ENCODE peak calls at places on chromosome 18, in seven cellular contexts. Q, W, B, R, I, T and S are unnamed samples.

GRCh38 chr18:59220784-59221765 is 1.1 kb downstream of the GRP start:
- DNase-seq in Q (no peak), W (no peak), B (peak), R (peak), I (no peak), T (no peak), S (peak)

GRCh38 chr18:710418-711300 is 1.8 kb downstream of the ENOSF1 start:
- DNase-seq in Q (no peak), W (peak), B (no peak), R (peak), I (no peak), T (no peak), S (no peak)

GRCh38 chr18:22538463-22538862 is 120.7 kb upstream of the CTAGE1 start:
- DNase-seq in Q (no peak), W (no peak), B (no peak), R (no peak), I (no peak), T (no peak), S (no peak)

GRCh38 chr18:46915800-46916550 is 1.3 kb downstream of the PIAS2 start:
- DNase-seq in Q (no peak), W (no peak), B (peak), R (no peak), I (no peak), T (no peak), S (no peak)

GRCh38 chr18:61464551-61465102 is 131.4 kb downstream of the CDH20 start:
- DNase-seq in Q (no peak), W (no peak), B (no peak), R (no peak), I (no peak), T (no peak), S (no peak)

GRCh38 chr18:22422909-22423548 is 5.3 kb upstream of the CTAGE1 start:
- DNase-seq in Q (no peak), W (no peak), B (no peak), R (no peak), I (no peak), T (no peak), S (no peak)

GRCh38 chr18:59910967-59911366 is 11.2 kb downstream of the PMAIP1 start:
- DNase-seq in Q (no peak), W (no peak), B (no peak), R (no peak), I (no peak), T (no peak), S (no peak)

GRCh38 chr18:70107037-70107436 is 98.5 kb downstream of the RTTN start:
- DNase-seq in Q (no peak), W (no peak), B (no peak), R (no peak), I (no peak), T (no peak), S (no peak)

GRCh38 chr18:29004921-29005320 is 828.0 kb upstream of the CDH2 start:
- DNase-seq in Q (no peak), W (no peak), B (no peak), R (no peak), I (no peak), T (no peak), S (no peak)

GRCh38 chr18:1648715-1649114 is 744.0 kb downstream of the ADCYAP1 start:
- DNase-seq in Q (no peak), W (no peak), B (no peak), R (no peak), I (no peak), T (no peak), S (no peak)

GRCh38 chr18:74268933-74269620 is 22.7 kb downstream of the CYB5A start:
- DNase-seq in Q (no peak), W (peak), B (peak), R (no peak), I (no peak), T (no peak), S (no peak)

GRCh38 chr18:10834128-10834815 is 308.4 kb downstream of the NAPG start:
- DNase-seq in Q (no peak), W (no peak), B (no peak), R (no peak), I (no peak), T (no peak), S (no peak)

GRCh38 chr18:13252696-13253410 is 34.3 kb downstream of the LDLRAD4 start:
- DNase-seq in Q (no peak), W (no peak), B (no peak), R (no peak), I (no peak), T (no peak), S (no peak)

GRCh38 chr18:79926715-79927596 is 24.5 kb downstream of the SLC66A2 start:
- DNase-seq in Q (no peak), W (no peak), B (no peak), R (peak), I (no peak), T (no peak), S (no peak)
- TF ChIP-seq TAF1 in Q (no peak), W (no peak), B (no peak), R (no peak), I (no peak), T (no peak), S (no peak)

DNA sequence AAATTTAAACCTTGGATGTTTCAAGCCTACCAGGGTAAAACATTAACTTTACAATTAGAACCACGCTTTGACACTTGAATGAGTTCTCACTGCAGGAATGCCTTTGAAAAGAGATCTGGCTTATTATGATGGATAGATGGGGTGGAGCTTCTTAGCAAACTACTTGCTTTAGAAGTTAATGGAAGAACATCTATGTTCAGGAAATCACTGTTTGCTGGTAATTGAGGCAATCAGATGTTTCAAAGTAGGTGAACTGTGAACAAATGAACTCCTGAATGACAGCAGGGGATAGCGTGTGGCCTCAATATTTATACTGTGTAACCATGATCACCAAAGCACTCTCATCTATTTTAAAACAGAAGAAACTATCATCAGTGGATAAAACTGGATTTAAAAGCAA is 383.6 kb downstream of the PIK3C3 start:
- DNase-seq in Q (no peak), W (no peak), B (no peak), R (no peak), I (peak), T (no peak), S (no peak)
- TF ChIP-seq POLR2AphosphoS5 in Q (no peak), W (no peak), B (no peak), R (no peak), I (no peak), T (no peak), S (no peak)

GRCh38 chr18:50947899-50948298 is 19.9 kb upstream of the ELAC1 start:
- DNase-seq in Q (no peak), W (no peak), B (no peak), R (no peak), I (no peak), T (no peak), S (no peak)
- TF ChIP-seq TAF1 in Q (no peak), W (no peak), B (no peak), R (no peak), I (no peak), T (no peak), S (no peak)

GRCh38 chr18:48407358-48407757 is 1.8 kb downstream of the ZBTB7C start:
- DNase-seq in Q (no peak), W (no peak), B (no peak), R (no peak), I (no peak), T (no peak), S (no peak)

GRCh38 chr18:48408111-48408726 is 964 bp downstream of the ZBTB7C start:
- DNase-seq in Q (no peak), W (no peak), B (peak), R (no peak), I (no peak), T (no peak), S (no peak)

GRCh38 chr18:48408727-48409590 is at the start of gene ZBTB7C:
- DNase-seq in Q (no peak), W (no peak), B (peak), R (peak), I (no peak), T (no peak), S (peak)

GRCh38 chr18:48410095-48410920 is 1.1 kb upstream of the ZBTB7C start:
- DNase-seq in Q (peak), W (peak), B (peak), R (peak), I (peak), T (no peak), S (peak)

GRCh38 chr18:48409591-48410094 is 460 bp upstream of the ZBTB7C start:
- DNase-seq in Q (no peak), W (no peak), B (peak), R (peak), I (no peak), T (no peak), S (no peak)
- TF ChIP-seq POLR2AphosphoS5 in Q (no peak), W (no peak), B (no peak), R (no peak), I (no peak), T (no peak), S (no peak)

GRCh38 chr18:35526476-35527120 is 28.8 kb upstream of the INO80C start:
- DNase-seq in Q (no peak), W (peak), B (no peak), R (no peak), I (no peak), T (no peak), S (no peak)
- TF ChIP-seq TAF1 in Q (no peak), W (no peak), B (no peak), R (no peak), I (no peak), T (no peak), S (no peak)

GRCh38 chr18:72742002-72742401 is 125.8 kb downstream of the NETO1 start:
- DNase-seq in Q (no peak), W (no peak), B (no peak), R (no peak), I (no peak), T (no peak), S (no peak)

DNA sequence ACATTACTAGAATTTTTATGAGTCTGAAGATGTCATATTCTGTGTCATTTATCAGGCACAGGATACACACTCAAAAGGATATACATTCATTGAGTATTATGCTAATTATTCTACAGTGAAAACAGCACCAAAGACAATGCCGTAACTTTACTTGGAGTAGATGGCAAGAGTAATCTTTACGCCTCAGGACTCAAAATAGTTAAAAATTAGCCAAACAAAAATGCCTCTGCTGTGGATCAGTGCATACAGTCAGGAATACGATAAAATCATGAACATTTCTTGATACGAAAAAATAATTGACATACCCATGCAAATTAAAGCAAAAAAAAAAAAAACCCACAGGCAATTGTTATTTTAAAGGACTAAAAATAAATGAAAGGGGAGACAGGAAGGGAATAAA is 129.7 kb downstream of the NETO1 start:
- DNase-seq in Q (no peak), W (no peak), B (no peak), R (no peak), I (no peak), T (no peak), S (no peak)
- TF ChIP-seq POLR2AphosphoS5 in Q (no peak), W (no peak), B (no peak), R (no peak), I (no peak), T (no peak), S (no peak)